ENCODE peak calls at places on chromosomes 2 and 18, in ten cellular contexts. G, K, A, M, Y, X, R, O, I and W are unnamed samples.

GRCh38 chr18:62852851-62853250 is 137.5 kb downstream of the PHLPP1 start:
- DNase-seq in G (no peak), K (peak), A (no peak), M (no peak), Y (no peak), X (no peak), R (no peak), O (no peak), I (no peak), W (peak)

GRCh38 chr18:10142496-10143160 is 228.8 kb downstream of the VAPA start:
- DNase-seq in G (no peak), K (no peak), A (no peak), M (no peak), Y (no peak), X (no peak), R (no peak), O (no peak), I (no peak), W (peak)

GRCh38 chr2:152054593-152054992 is 44.3 kb downstream of the CACNB4 start:
- DNase-seq in G (no peak), K (peak), A (no peak), M (no peak), Y (no peak), X (no peak), R (no peak), O (no peak), I (no peak), W (peak)

GRCh38 chr2:10575566-10576300 is 114.0 kb downstream of the NOL10 start:
- DNase-seq in G (no peak), K (peak), A (no peak), M (no peak), Y (peak), X (no peak), R (no peak), O (no peak), I (no peak), W (peak)

GRCh38 chr18:54163458-54163857 is 61.0 kb downstream of the MBD2 start:
- DNase-seq in G (no peak), K (peak), A (no peak), M (no peak), Y (no peak), X (no peak), R (no peak), O (no peak), I (no peak), W (peak)

GRCh38 chr2:128691526-128691925 is 372.9 kb upstream of the HS6ST1 start:
- DNase-seq in G (no peak), K (no peak), A (no peak), M (no peak), Y (no peak), X (no peak), R (no peak), O (no peak), I (no peak), W (no peak)

GRCh38 chr2:136129601-136130000 is 11.7 kb upstream of the CXCR4 start:
- DNase-seq in G (no peak), K (no peak), A (peak), M (no peak), Y (no peak), X (no peak), R (no peak), O (no peak), I (no peak), W (peak)

GRCh38 chr2:130183500-130184373 is 1.7 kb downstream of the MZT2B start:
- DNase-seq in G (no peak), K (no peak), A (no peak), M (no peak), Y (no peak), X (no peak), R (peak), O (peak), I (no peak), W (no peak)

GRCh38 chr2:219435701-219436100 is 1.1 kb downstream of the SPEG start:
- DNase-seq in G (no peak), K (no peak), A (no peak), M (no peak), Y (no peak), X (no peak), R (no peak), O (no peak), I (no peak), W (no peak)

GRCh38 chr2:16264491-16264890 is 324.1 kb downstream of the MYCN start:
- DNase-seq in G (no peak), K (no peak), A (no peak), M (no peak), Y (no peak), X (no peak), R (no peak), O (no peak), I (no peak), W (no peak)